ENCODE peak calls at places on chromosomes 13 and 19, in five cellular contexts. One of them, this sample, is unnamed.

GRCh38 chr13:44365008-44365407 is 8.6 kb upstream of the SERP2 start:
- DNase-seq in fibroblast of pulmonary artery: no peak
- DNase-seq in AG10803: peak; percentile 79
- DNase-seq in neural crest cell: no peak
- DNase-seq in tibial nerve: no peak
- DNase-seq in this sample: no peak

GRCh38 chr19:35856001-35856400 is 710 bp upstream of the KIRREL2 start:
- DNase-seq in fibroblast of pulmonary artery: no peak
- DNase-seq in AG10803: no peak
- DNase-seq in neural crest cell: peak; percentile 49
- DNase-seq in tibial nerve: no peak
- DNase-seq in this sample: no peak

GRCh38 chr13:59120297-59120843 is 1043.4 kb downstream of the DIAPH3 start:
- DNase-seq in fibroblast of pulmonary artery: peak; percentile 17
- DNase-seq in AG10803: no peak
- DNase-seq in neural crest cell: no peak
- DNase-seq in tibial nerve: no peak
- DNase-seq in this sample: no peak

GRCh38 chr13:95447766-95448165 is 104.8 kb upstream of the CLDN10 start:
- DNase-seq in fibroblast of pulmonary artery: no peak
- DNase-seq in AG10803: no peak
- DNase-seq in neural crest cell: no peak
- DNase-seq in tibial nerve: no peak
- DNase-seq in this sample: no peak

GRCh38 chr13:39506559-39507390 is 96.2 kb downstream of the LHFPL6 start:
- DNase-seq in fibroblast of pulmonary artery: no peak
- DNase-seq in AG10803: peak; percentile 7
- DNase-seq in neural crest cell: no peak
- DNase-seq in tibial nerve: no peak
- DNase-seq in this sample: no peak

GRCh38 chr13:102033719-102034446 is 368.0 kb downstream of the FGF14 start:
- DNase-seq in fibroblast of pulmonary artery: no peak
- DNase-seq in AG10803: no peak
- DNase-seq in neural crest cell: no peak
- DNase-seq in tibial nerve: no peak
- DNase-seq in this sample: no peak

GRCh38 chr13:41178040-41178439 is 16.3 kb downstream of the KBTBD7 start:
- DNase-seq in fibroblast of pulmonary artery: peak; percentile 70
- DNase-seq in AG10803: peak; percentile 34
- DNase-seq in neural crest cell: no peak
- DNase-seq in tibial nerve: no peak
- DNase-seq in this sample: no peak

GRCh38 chr13:30409911-30410704 is 12.2 kb upstream of the UBE2L5 start:
- DNase-seq in fibroblast of pulmonary artery: peak; percentile 75
- DNase-seq in AG10803: peak; percentile 85
- DNase-seq in neural crest cell: no peak
- DNase-seq in tibial nerve: no peak
- DNase-seq in this sample: no peak

GRCh38 chr13:111153977-111154332 is 38.8 kb downstream of the ARHGEF7 start:
- DNase-seq in fibroblast of pulmonary artery: no peak
- DNase-seq in AG10803: peak; percentile 35
- DNase-seq in neural crest cell: no peak
- DNase-seq in tibial nerve: no peak
- DNase-seq in this sample: no peak

GRCh38 chr13:26442541-26442940 is 114.9 kb upstream of the WASF3 start:
- DNase-seq in fibroblast of pulmonary artery: peak; percentile 22
- DNase-seq in AG10803: peak; percentile 75
- DNase-seq in neural crest cell: no peak
- DNase-seq in tibial nerve: no peak
- DNase-seq in this sample: no peak

GRCh38 chr13:35888327-35888940 is 242.7 kb downstream of the DCLK1 start:
- DNase-seq in fibroblast of pulmonary artery: peak; percentile 14
- DNase-seq in AG10803: no peak
- DNase-seq in neural crest cell: no peak
- DNase-seq in tibial nerve: no peak
- DNase-seq in this sample: no peak

GRCh38 chr13:43905435-43906031 is 25.8 kb downstream of the LACC1 start:
- DNase-seq in fibroblast of pulmonary artery: peak; percentile 86
- DNase-seq in AG10803: peak; percentile 72
- DNase-seq in neural crest cell: peak; percentile 41
- DNase-seq in tibial nerve: no peak
- DNase-seq in this sample: no peak

GRCh38 chr19:5155586-5156210 is 184.9 kb downstream of the PTPRS start:
- DNase-seq in fibroblast of pulmonary artery: no peak
- DNase-seq in AG10803: no peak
- DNase-seq in neural crest cell: no peak
- DNase-seq in tibial nerve: no peak
- DNase-seq in this sample: no peak

GRCh38 chr19:7911509-7912143 is 3.0 kb upstream of the TGFBR3L start:
- DNase-seq in fibroblast of pulmonary artery: no peak
- DNase-seq in AG10803: no peak
- DNase-seq in neural crest cell: no peak
- DNase-seq in tibial nerve: no peak
- DNase-seq in this sample: no peak

GRCh38 chr13:80144493-80144892 is 196.4 kb downstream of the SPRY2 start:
- DNase-seq in fibroblast of pulmonary artery: no peak
- DNase-seq in AG10803: no peak
- DNase-seq in neural crest cell: no peak
- DNase-seq in tibial nerve: no peak
- DNase-seq in this sample: no peak

GRCh38 chr13:97810152-97810551 is 143.3 kb upstream of the IPO5 start:
- DNase-seq in fibroblast of pulmonary artery: peak; percentile 50
- DNase-seq in AG10803: peak; percentile 3
- DNase-seq in neural crest cell: no peak
- DNase-seq in tibial nerve: no peak
- DNase-seq in this sample: no peak

GRCh38 chr19:33734913-33735312 is 61.8 kb upstream of the KCTD15 start:
- DNase-seq in fibroblast of pulmonary artery: no peak
- DNase-seq in AG10803: no peak
- DNase-seq in neural crest cell: no peak
- DNase-seq in tibial nerve: no peak
- DNase-seq in this sample: no peak

GRCh38 chr19:27774827-27775226 is 1438.1 kb downstream of the UQCRFS1 start:
- DNase-seq in fibroblast of pulmonary artery: no peak
- DNase-seq in AG10803: no peak
- DNase-seq in neural crest cell: no peak
- DNase-seq in tibial nerve: no peak
- DNase-seq in this sample: no peak

GRCh38 chr19:13155472-13156284 is 5.5 kb downstream of the IER2 start:
- DNase-seq in fibroblast of pulmonary artery: peak; percentile 90
- DNase-seq in AG10803: peak; percentile 75
- DNase-seq in neural crest cell: peak; percentile 72
- DNase-seq in tibial nerve: peak; percentile 71
- DNase-seq in this sample: peak; percentile 54

GRCh38 chr13:28497143-28497876 is 2.4 kb upstream of the FLT1 start:
- DNase-seq in fibroblast of pulmonary artery: no peak
- DNase-seq in AG10803: no peak
- DNase-seq in neural crest cell: no peak
- DNase-seq in tibial nerve: no peak
- DNase-seq in this sample: no peak

GRCh38 chr13:48043789-48044503 is 6.4 kb downstream of the NUDT15 start:
- DNase-seq in fibroblast of pulmonary artery: peak; percentile 71
- DNase-seq in AG10803: peak; percentile 70
- DNase-seq in neural crest cell: no peak
- DNase-seq in tibial nerve: no peak
- DNase-seq in this sample: no peak

GRCh38 chr19:55482967-55483671 is 1.9 kb upstream of the NAT14 start:
- DNase-seq in fibroblast of pulmonary artery: no peak
- DNase-seq in AG10803: no peak
- DNase-seq in neural crest cell: no peak
- DNase-seq in tibial nerve: no peak
- DNase-seq in this sample: no peak

GRCh38 chr19:38304866-38305429 is 897 bp downstream of the C19orf33 start:
- DNase-seq in fibroblast of pulmonary artery: no peak
- DNase-seq in AG10803: no peak
- DNase-seq in neural crest cell: no peak
- DNase-seq in tibial nerve: peak; percentile 51
- DNase-seq in this sample: no peak

GRCh38 chr19:48752511-48753365 is at the start of gene FUT1:
- DNase-seq in fibroblast of pulmonary artery: no peak
- DNase-seq in AG10803: peak; percentile 24
- DNase-seq in neural crest cell: no peak
- DNase-seq in tibial nerve: no peak
- DNase-seq in this sample: no peak

GRCh38 chr13:107170270-107170931 is 602.5 kb upstream of the ARGLU1 start:
- DNase-seq in fibroblast of pulmonary artery: no peak
- DNase-seq in AG10803: no peak
- DNase-seq in neural crest cell: no peak
- DNase-seq in tibial nerve: no peak
- DNase-seq in this sample: no peak

GRCh38 chr13:29594710-29595379 is 643 bp downstream of the SLC7A1 start:
- DNase-seq in fibroblast of pulmonary artery: peak; percentile 66
- DNase-seq in AG10803: peak; percentile 72
- DNase-seq in neural crest cell: peak; percentile 32
- DNase-seq in tibial nerve: peak; percentile 52
- DNase-seq in this sample: no peak

GRCh38 chr19:6480843-6481415 is 658 bp downstream of the DENND1C start:
- DNase-seq in fibroblast of pulmonary artery: no peak
- DNase-seq in AG10803: no peak
- DNase-seq in neural crest cell: no peak
- DNase-seq in tibial nerve: no peak
- DNase-seq in this sample: no peak

GRCh38 chr19:532578-533484 is 1.3 kb downstream of the CDC34 start:
- DNase-seq in fibroblast of pulmonary artery: peak; percentile 73
- DNase-seq in AG10803: peak; percentile 64
- DNase-seq in neural crest cell: peak; percentile 57
- DNase-seq in tibial nerve: peak; percentile 50
- DNase-seq in this sample: no peak

DNA sequence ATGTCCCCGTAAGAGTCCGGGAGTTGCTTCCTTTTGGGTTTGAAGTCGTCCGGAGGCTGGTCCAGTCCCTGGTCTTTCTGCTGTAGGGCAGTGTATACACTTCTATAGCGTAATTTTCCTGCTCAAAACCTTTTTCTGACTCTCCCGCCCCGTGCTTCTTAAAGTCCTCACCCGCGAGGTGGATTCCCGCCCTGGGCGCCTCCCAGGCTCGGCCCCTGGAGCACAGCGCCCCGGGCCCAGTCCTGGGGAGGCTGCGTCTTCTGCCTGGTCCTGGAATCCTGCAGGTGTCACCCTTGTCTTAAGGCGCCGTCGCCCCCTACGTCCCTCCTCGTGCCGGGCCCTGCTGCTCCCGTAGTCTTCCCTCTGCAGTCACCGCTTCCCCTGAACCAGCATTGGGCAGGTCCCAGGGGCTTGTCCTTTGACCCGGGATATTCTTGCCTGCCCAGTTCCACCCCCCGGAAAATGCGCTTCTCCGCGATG is 34.4 kb upstream of the ZNF808 start:
- DNase-seq in fibroblast of pulmonary artery: no peak
- DNase-seq in AG10803: no peak
- DNase-seq in neural crest cell: peak; percentile 14
- DNase-seq in tibial nerve: no peak
- DNase-seq in this sample: no peak
- TF ChIP-seq CTCF in fibroblast of pulmonary artery: no peak
- TF ChIP-seq CTCF in AG10803: no peak
- TF ChIP-seq CTCF in neural crest cell: peak; percentile 42
- TF ChIP-seq CTCF in tibial nerve: no peak
- TF ChIP-seq CTCF in this sample: no peak

GRCh38 chr19:11281336-11282049 is 14.5 kb upstream of the TSPAN16 start:
- DNase-seq in fibroblast of pulmonary artery: no peak
- DNase-seq in AG10803: no peak
- DNase-seq in neural crest cell: no peak
- DNase-seq in tibial nerve: no peak
- DNase-seq in this sample: no peak

GRCh38 chr19:11288349-11288748 is 7.6 kb upstream of the TSPAN16 start:
- DNase-seq in fibroblast of pulmonary artery: peak; percentile 61
- DNase-seq in AG10803: peak; percentile 38
- DNase-seq in neural crest cell: no peak
- DNase-seq in tibial nerve: no peak
- DNase-seq in this sample: no peak

GRCh38 chr19:11291415-11291814 is 4.5 kb upstream of the TSPAN16 start:
- DNase-seq in fibroblast of pulmonary artery: no peak
- DNase-seq in AG10803: no peak
- DNase-seq in neural crest cell: no peak
- DNase-seq in tibial nerve: no peak
- DNase-seq in this sample: no peak

GRCh38 chr19:11284535-11284934 is 11.4 kb upstream of the TSPAN16 start:
- DNase-seq in fibroblast of pulmonary artery: no peak
- DNase-seq in AG10803: no peak
- DNase-seq in neural crest cell: no peak
- DNase-seq in tibial nerve: no peak
- DNase-seq in this sample: no peak

DNA sequence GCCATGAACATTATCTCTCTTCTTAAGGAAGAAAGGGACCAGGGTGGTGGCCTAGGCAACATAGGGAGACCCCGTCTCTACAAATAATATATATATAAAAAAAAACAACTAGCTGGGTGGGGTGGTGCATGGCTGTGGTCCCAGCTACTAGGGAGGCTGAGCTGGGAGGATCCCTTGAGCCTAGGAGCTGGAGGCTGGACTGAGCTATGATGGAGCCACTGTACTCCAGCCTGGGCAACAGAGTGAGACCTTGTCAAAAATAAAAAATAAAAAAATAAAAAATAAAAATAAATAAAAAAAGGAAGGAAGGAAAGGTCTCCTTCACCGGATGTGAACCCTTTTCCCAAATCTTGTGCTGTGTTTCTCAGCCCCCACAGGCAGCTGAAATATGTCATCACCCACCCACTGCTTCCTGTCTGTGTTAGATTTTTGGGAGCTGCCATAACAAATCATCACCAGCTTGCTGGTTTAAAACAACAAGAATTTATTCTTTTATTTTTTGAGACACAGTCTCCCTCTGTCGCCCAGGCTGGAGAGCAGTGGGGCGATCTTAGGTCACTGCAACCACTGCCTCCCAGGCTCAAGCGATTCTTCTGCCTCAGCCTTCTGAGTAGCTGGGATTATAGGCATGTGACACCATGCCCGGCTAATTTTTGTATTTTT is 9.5 kb upstream of the TSPAN16 start:
- DNase-seq in fibroblast of pulmonary artery: peak; percentile 86
- DNase-seq in AG10803: peak; percentile 60
- DNase-seq in neural crest cell: no peak
- DNase-seq in tibial nerve: no peak
- DNase-seq in this sample: peak; percentile 11
- TF ChIP-seq CTCF in fibroblast of pulmonary artery: peak; percentile 33
- TF ChIP-seq CTCF in AG10803: peak; percentile 35
- TF ChIP-seq CTCF in neural crest cell: no peak
- TF ChIP-seq CTCF in tibial nerve: peak; percentile 27
- TF ChIP-seq CTCF in this sample: peak; percentile 17

GRCh38 chr19:17954401-17954800 is 12.5 kb upstream of the KCNN1 start:
- DNase-seq in fibroblast of pulmonary artery: no peak
- DNase-seq in AG10803: no peak
- DNase-seq in neural crest cell: no peak
- DNase-seq in tibial nerve: no peak
- DNase-seq in this sample: no peak
- TF ChIP-seq CTCF in fibroblast of pulmonary artery: no peak
- TF ChIP-seq CTCF in AG10803: no peak
- TF ChIP-seq CTCF in neural crest cell: no peak
- TF ChIP-seq CTCF in tibial nerve: no peak
- TF ChIP-seq CTCF in this sample: no peak

DNA sequence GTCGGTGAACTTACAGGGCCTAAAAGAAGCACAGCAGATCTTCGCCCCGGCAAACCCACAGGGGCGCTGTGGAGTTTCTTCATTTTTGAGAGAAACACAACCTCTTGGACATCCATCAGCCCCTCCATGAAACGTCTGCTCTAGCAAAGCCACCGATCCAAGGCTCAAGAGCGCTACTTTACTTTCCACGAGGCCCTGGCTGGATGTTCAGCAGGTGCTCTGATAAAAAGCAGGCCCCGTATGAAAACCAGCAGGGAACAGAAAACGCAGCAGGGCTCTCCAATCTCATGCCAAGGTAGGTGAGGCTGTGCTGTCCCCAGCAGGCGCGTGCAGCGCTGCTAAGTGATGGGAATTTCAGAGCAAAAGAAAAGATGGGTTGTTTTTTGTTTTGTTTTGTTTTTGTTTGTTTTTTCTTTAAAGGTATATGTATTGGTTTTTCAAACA is 86.7 kb downstream of the IRS2 start:
- DNase-seq in fibroblast of pulmonary artery: no peak
- DNase-seq in AG10803: no peak
- DNase-seq in neural crest cell: no peak
- DNase-seq in tibial nerve: no peak
- DNase-seq in this sample: no peak
- TF ChIP-seq CTCF in fibroblast of pulmonary artery: no peak
- TF ChIP-seq CTCF in AG10803: no peak
- TF ChIP-seq CTCF in neural crest cell: no peak
- TF ChIP-seq CTCF in tibial nerve: no peak
- TF ChIP-seq CTCF in this sample: no peak

This sample was measured in AG09319.